ENCODE peak calls at places on chromosome 21, in ten cellular contexts. B is left ventricle myocardium inferior; M is body of pancreas; T is SHP77; Q is T-helper 2 cell; P is activated effector memory CD4-positive, alpha-beta T cell treated with anti-CD3 and anti-CD28 coated beads, Interleukin-2, amount 50 U/mL, for 16 hours; D is stimulated activated CD4-positive, alpha-beta T cell treated with anti-CD3 and anti-CD28 coated beads, TNF-alpha, amount 100 ng/mL, for 1 hour; A is activated gamma-delta T cell treated with anti-CD3 and anti-CD28 coated beads, Interleukin-2, amount 50 U/mL, for 16 hours; X is choroid plexus epithelial cell; W is cerebellar nuclear complex. K is an unnamed sample.
A peak's percentile ranks its signal among the peaks of the same experiment; 100 is the strongest.

GRCh38 chr21:23534833-23535232 is 2072.4 kb downstream of the MRPL39 start:
- DNase-seq in B (no peak), M (no peak), T (no peak), Q (no peak), P (no peak), D (no peak), A (no peak), X (no peak), W (no peak), K (no peak)

GRCh38 chr21:46661627-46662366 is 26.3 kb downstream of the PRMT2 start:
- DNase-seq in B (no peak), M (no peak), T (no peak), Q (no peak), P (no peak), D (no peak), A (no peak), X (no peak), W (no peak), K (no peak)

GRCh38 chr21:45973475-45974072 is 8.0 kb upstream of the COL6A1 start:
- DNase-seq in B (peak; percentile 87), M (peak; percentile 68), T (peak; percentile 71), Q (peak; percentile 65), P (peak; percentile 91), D (peak; percentile 57), A (peak; percentile 76), X (peak; percentile 94), W (no peak), K (peak; percentile 68)

GRCh38 chr21:45257673-45258341 is 29.9 kb downstream of the POFUT2 start:
- DNase-seq in B (no peak), M (no peak), T (no peak), Q (no peak), P (no peak), D (no peak), A (no peak), X (no peak), W (no peak), K (no peak)

GRCh38 chr21:41121785-41122415 is 46.1 kb upstream of the BACE2 start:
- DNase-seq in B (peak; percentile 79), M (peak; percentile 91), T (peak; percentile 68), Q (no peak), P (peak; percentile 73), D (no peak), A (peak; percentile 7), X (peak; percentile 66), W (no peak), K (peak; percentile 40)

GRCh38 chr21:17386498-17386897 is 126.3 kb upstream of the CXADR start:
- DNase-seq in B (no peak), M (no peak), T (no peak), Q (no peak), P (no peak), D (no peak), A (no peak), X (no peak), W (no peak), K (no peak)

GRCh38 chr21:45289655-45290515 is 2.2 kb upstream of the POFUT2 start:
- DNase-seq in B (no peak), M (peak; percentile 10), T (no peak), Q (no peak), P (peak; percentile 50), D (no peak), A (no peak), X (peak; percentile 66), W (no peak), K (no peak)

GRCh38 chr21:36707763-36708511 is 9.0 kb downstream of the SIM2 start:
- DNase-seq in B (no peak), M (no peak), T (no peak), Q (no peak), P (no peak), D (no peak), A (no peak), X (no peak), W (no peak), K (no peak)

GRCh38 chr21:35204850-35205564 is 155.9 kb upstream of the RUNX1 start:
- DNase-seq in B (peak; percentile 80), M (peak; percentile 71), T (peak; percentile 73), Q (no peak), P (no peak), D (no peak), A (no peak), X (peak; percentile 95), W (no peak), K (no peak)

GRCh38 chr21:45551316-45551715 is 9.1 kb upstream of the SLC19A1 start:
- DNase-seq in B (peak; percentile 9), M (no peak), T (no peak), Q (no peak), P (peak; percentile 77), D (no peak), A (no peak), X (peak; percentile 67), W (no peak), K (no peak)

GRCh38 chr21:41681336-41681801 is 85.5 kb downstream of the RIPK4 start:
- DNase-seq in B (no peak), M (peak; percentile 48), T (no peak), Q (no peak), P (no peak), D (no peak), A (no peak), X (no peak), W (no peak), K (no peak)

GRCh38 chr21:45467221-45467779 is 62.3 kb downstream of the COL18A1 start:
- DNase-seq in B (peak; percentile 13), M (no peak), T (no peak), Q (peak; percentile 1), P (no peak), D (no peak), A (no peak), X (no peak), W (no peak), K (no peak)

GRCh38 chr21:30577766-30578165 is 12.4 kb downstream of the KRTAP22-2 start:
- DNase-seq in B (no peak), M (no peak), T (no peak), Q (no peak), P (no peak), D (no peak), A (no peak), X (peak; percentile 2), W (no peak), K (no peak)

GRCh38 chr21:29827647-29828046 is 112.1 kb downstream of the GRIK1 start:
- DNase-seq in B (no peak), M (no peak), T (no peak), Q (no peak), P (no peak), D (no peak), A (no peak), X (no peak), W (no peak), K (no peak)

GRCh38 chr21:27561116-27561515 is 594.2 kb upstream of the ADAMTS5 start:
- DNase-seq in B (peak; percentile 19), M (no peak), T (no peak), Q (no peak), P (no peak), D (no peak), A (no peak), X (no peak), W (no peak), K (no peak)

GRCh38 chr21:38308010-38308784 is 51.4 kb downstream of the KCNJ15 start:
- DNase-seq in B (no peak), M (no peak), T (no peak), Q (no peak), P (no peak), D (no peak), A (no peak), X (peak; percentile 66), W (no peak), K (no peak)

K was measured in T-cell.